ENCODE peak calls at places on chromosomes 5 and 9, in ten cellular contexts. One of them, this sample, is unnamed.
A peak's percentile ranks its signal among the peaks of the same experiment; 100 is the strongest.

GRCh38 chr9:111483419-111483861 is 743 bp downstream of the ECPAS start:
- DNase-seq in foreskin melanocyte: no peak
- DNase-seq in activated CD8-positive, alpha-beta memory T cell treated with anti-CD3 and anti-CD28 coated beads for 24 hours: no peak
- DNase-seq in T-cell: peak; percentile 44
- DNase-seq in EH: peak; percentile 51
- DNase-seq in IMR-90: no peak
- DNase-seq in endothelial cell: no peak
- DNase-seq in stimulated activated CD4-positive, alpha-beta T cell treated with anti-CD3 and anti-CD28 coated beads, Interleukin-2, amount 100 ng/mL, for 24 hours: peak; percentile 60
- DNase-seq in SW 1271: peak; percentile 45
- DNase-seq in ascending aorta: peak; percentile 67
- DNase-seq in this sample: no peak

GRCh38 chr9:107137495-107138202 is 145.4 kb upstream of the RAD23B start:
- DNase-seq in foreskin melanocyte: peak; percentile 44
- DNase-seq in activated CD8-positive, alpha-beta memory T cell treated with anti-CD3 and anti-CD28 coated beads for 24 hours: no peak
- DNase-seq in T-cell: no peak
- DNase-seq in EH: peak; percentile 49
- DNase-seq in IMR-90: peak; percentile 33
- DNase-seq in endothelial cell: peak; percentile 15
- DNase-seq in stimulated activated CD4-positive, alpha-beta T cell treated with anti-CD3 and anti-CD28 coated beads, Interleukin-2, amount 100 ng/mL, for 24 hours: no peak
- DNase-seq in SW 1271: peak; percentile 24
- DNase-seq in ascending aorta: no peak
- DNase-seq in this sample: no peak

GRCh38 chr5:143133721-143134120 is 269.8 kb downstream of the NR3C1 start:
- DNase-seq in foreskin melanocyte: no peak
- DNase-seq in activated CD8-positive, alpha-beta memory T cell treated with anti-CD3 and anti-CD28 coated beads for 24 hours: no peak
- DNase-seq in T-cell: no peak
- DNase-seq in EH: no peak
- DNase-seq in IMR-90: no peak
- DNase-seq in endothelial cell: no peak
- DNase-seq in stimulated activated CD4-positive, alpha-beta T cell treated with anti-CD3 and anti-CD28 coated beads, Interleukin-2, amount 100 ng/mL, for 24 hours: no peak
- DNase-seq in SW 1271: no peak
- DNase-seq in ascending aorta: no peak
- DNase-seq in this sample: no peak

GRCh38 chr9:133727876-133728441 is 10.2 kb downstream of the SARDH start:
- DNase-seq in foreskin melanocyte: no peak
- DNase-seq in activated CD8-positive, alpha-beta memory T cell treated with anti-CD3 and anti-CD28 coated beads for 24 hours: peak; percentile 51
- DNase-seq in T-cell: no peak
- DNase-seq in EH: no peak
- DNase-seq in IMR-90: no peak
- DNase-seq in endothelial cell: no peak
- DNase-seq in stimulated activated CD4-positive, alpha-beta T cell treated with anti-CD3 and anti-CD28 coated beads, Interleukin-2, amount 100 ng/mL, for 24 hours: no peak
- DNase-seq in SW 1271: no peak
- DNase-seq in ascending aorta: peak; percentile 53
- DNase-seq in this sample: no peak

GRCh38 chr5:98639258-98639657 is 134.2 kb upstream of the RGMB start:
- DNase-seq in foreskin melanocyte: no peak
- DNase-seq in activated CD8-positive, alpha-beta memory T cell treated with anti-CD3 and anti-CD28 coated beads for 24 hours: no peak
- DNase-seq in T-cell: no peak
- DNase-seq in EH: no peak
- DNase-seq in IMR-90: no peak
- DNase-seq in endothelial cell: no peak
- DNase-seq in stimulated activated CD4-positive, alpha-beta T cell treated with anti-CD3 and anti-CD28 coated beads, Interleukin-2, amount 100 ng/mL, for 24 hours: no peak
- DNase-seq in SW 1271: no peak
- DNase-seq in ascending aorta: no peak
- DNase-seq in this sample: no peak

GRCh38 chr9:112361602-112362001 is 18.3 kb upstream of the HSDL2 start:
- DNase-seq in foreskin melanocyte: no peak
- DNase-seq in activated CD8-positive, alpha-beta memory T cell treated with anti-CD3 and anti-CD28 coated beads for 24 hours: no peak
- DNase-seq in T-cell: peak; percentile 21
- DNase-seq in EH: peak; percentile 56
- DNase-seq in IMR-90: peak; percentile 59
- DNase-seq in endothelial cell: peak; percentile 19
- DNase-seq in stimulated activated CD4-positive, alpha-beta T cell treated with anti-CD3 and anti-CD28 coated beads, Interleukin-2, amount 100 ng/mL, for 24 hours: no peak
- DNase-seq in SW 1271: peak; percentile 69
- DNase-seq in ascending aorta: no peak
- DNase-seq in this sample: no peak

GRCh38 chr9:86176468-86176867 is 77.1 kb upstream of the GOLM1 start:
- DNase-seq in foreskin melanocyte: no peak
- DNase-seq in activated CD8-positive, alpha-beta memory T cell treated with anti-CD3 and anti-CD28 coated beads for 24 hours: no peak
- DNase-seq in T-cell: no peak
- DNase-seq in EH: peak; percentile 7
- DNase-seq in IMR-90: no peak
- DNase-seq in endothelial cell: no peak
- DNase-seq in stimulated activated CD4-positive, alpha-beta T cell treated with anti-CD3 and anti-CD28 coated beads, Interleukin-2, amount 100 ng/mL, for 24 hours: no peak
- DNase-seq in SW 1271: no peak
- DNase-seq in ascending aorta: no peak
- DNase-seq in this sample: no peak

GRCh38 chr9:7315746-7316457 is 483.7 kb downstream of the DMAC1 start:
- DNase-seq in foreskin melanocyte: peak; percentile 29
- DNase-seq in activated CD8-positive, alpha-beta memory T cell treated with anti-CD3 and anti-CD28 coated beads for 24 hours: no peak
- DNase-seq in T-cell: no peak
- DNase-seq in EH: peak; percentile 58
- DNase-seq in IMR-90: peak; percentile 72
- DNase-seq in endothelial cell: no peak
- DNase-seq in stimulated activated CD4-positive, alpha-beta T cell treated with anti-CD3 and anti-CD28 coated beads, Interleukin-2, amount 100 ng/mL, for 24 hours: no peak
- DNase-seq in SW 1271: no peak
- DNase-seq in ascending aorta: no peak
- DNase-seq in this sample: no peak

GRCh38 chr9:76634356-76635054 is 129.7 kb upstream of the PCA3 start:
- DNase-seq in foreskin melanocyte: no peak
- DNase-seq in activated CD8-positive, alpha-beta memory T cell treated with anti-CD3 and anti-CD28 coated beads for 24 hours: no peak
- DNase-seq in T-cell: no peak
- DNase-seq in EH: peak; percentile 73
- DNase-seq in IMR-90: peak; percentile 81
- DNase-seq in endothelial cell: no peak
- DNase-seq in stimulated activated CD4-positive, alpha-beta T cell treated with anti-CD3 and anti-CD28 coated beads, Interleukin-2, amount 100 ng/mL, for 24 hours: no peak
- DNase-seq in SW 1271: no peak
- DNase-seq in ascending aorta: no peak
- DNase-seq in this sample: no peak

GRCh38 chr5:56402273-56403223 is 169.4 kb upstream of the ANKRD55 start:
- DNase-seq in foreskin melanocyte: peak; percentile 85
- DNase-seq in activated CD8-positive, alpha-beta memory T cell treated with anti-CD3 and anti-CD28 coated beads for 24 hours: no peak
- DNase-seq in T-cell: no peak
- DNase-seq in EH: no peak
- DNase-seq in IMR-90: no peak
- DNase-seq in endothelial cell: no peak
- DNase-seq in stimulated activated CD4-positive, alpha-beta T cell treated with anti-CD3 and anti-CD28 coated beads, Interleukin-2, amount 100 ng/mL, for 24 hours: no peak
- DNase-seq in SW 1271: no peak
- DNase-seq in ascending aorta: no peak
- DNase-seq in this sample: no peak

GRCh38 chr5:5583023-5583765 is 160.7 kb downstream of the ICE1 start:
- DNase-seq in foreskin melanocyte: no peak
- DNase-seq in activated CD8-positive, alpha-beta memory T cell treated with anti-CD3 and anti-CD28 coated beads for 24 hours: no peak
- DNase-seq in T-cell: no peak
- DNase-seq in EH: no peak
- DNase-seq in IMR-90: no peak
- DNase-seq in endothelial cell: no peak
- DNase-seq in stimulated activated CD4-positive, alpha-beta T cell treated with anti-CD3 and anti-CD28 coated beads, Interleukin-2, amount 100 ng/mL, for 24 hours: no peak
- DNase-seq in SW 1271: no peak
- DNase-seq in ascending aorta: no peak
- DNase-seq in this sample: no peak

GRCh38 chr5:8413975-8414374 is 545.0 kb downstream of the MTRR start:
- DNase-seq in foreskin melanocyte: no peak
- DNase-seq in activated CD8-positive, alpha-beta memory T cell treated with anti-CD3 and anti-CD28 coated beads for 24 hours: no peak
- DNase-seq in T-cell: no peak
- DNase-seq in EH: no peak
- DNase-seq in IMR-90: no peak
- DNase-seq in endothelial cell: no peak
- DNase-seq in stimulated activated CD4-positive, alpha-beta T cell treated with anti-CD3 and anti-CD28 coated beads, Interleukin-2, amount 100 ng/mL, for 24 hours: no peak
- DNase-seq in SW 1271: no peak
- DNase-seq in ascending aorta: no peak
- DNase-seq in this sample: no peak

GRCh38 chr5:176887252-176887849 is 11.8 kb downstream of the HK3 start:
- DNase-seq in foreskin melanocyte: no peak
- DNase-seq in activated CD8-positive, alpha-beta memory T cell treated with anti-CD3 and anti-CD28 coated beads for 24 hours: no peak
- DNase-seq in T-cell: no peak
- DNase-seq in EH: no peak
- DNase-seq in IMR-90: no peak
- DNase-seq in endothelial cell: no peak
- DNase-seq in stimulated activated CD4-positive, alpha-beta T cell treated with anti-CD3 and anti-CD28 coated beads, Interleukin-2, amount 100 ng/mL, for 24 hours: no peak
- DNase-seq in SW 1271: no peak
- DNase-seq in ascending aorta: no peak
- DNase-seq in this sample: no peak

GRCh38 chr9:36423196-36423595 is 23.1 kb upstream of the RNF38 start:
- DNase-seq in foreskin melanocyte: peak; percentile 61
- DNase-seq in activated CD8-positive, alpha-beta memory T cell treated with anti-CD3 and anti-CD28 coated beads for 24 hours: no peak
- DNase-seq in T-cell: no peak
- DNase-seq in EH: no peak
- DNase-seq in IMR-90: no peak
- DNase-seq in endothelial cell: no peak
- DNase-seq in stimulated activated CD4-positive, alpha-beta T cell treated with anti-CD3 and anti-CD28 coated beads, Interleukin-2, amount 100 ng/mL, for 24 hours: no peak
- DNase-seq in SW 1271: no peak
- DNase-seq in ascending aorta: no peak
- DNase-seq in this sample: no peak

GRCh38 chr9:91089405-91090131 is 272.1 kb downstream of the AUH start:
- DNase-seq in foreskin melanocyte: peak; percentile 56
- DNase-seq in activated CD8-positive, alpha-beta memory T cell treated with anti-CD3 and anti-CD28 coated beads for 24 hours: no peak
- DNase-seq in T-cell: no peak
- DNase-seq in EH: peak; percentile 66
- DNase-seq in IMR-90: peak; percentile 73
- DNase-seq in endothelial cell: no peak
- DNase-seq in stimulated activated CD4-positive, alpha-beta T cell treated with anti-CD3 and anti-CD28 coated beads, Interleukin-2, amount 100 ng/mL, for 24 hours: no peak
- DNase-seq in SW 1271: no peak
- DNase-seq in ascending aorta: no peak
- DNase-seq in this sample: no peak

GRCh38 chr9:4934976-4935672 is 49.9 kb upstream of the JAK2 start:
- DNase-seq in foreskin melanocyte: no peak
- DNase-seq in activated CD8-positive, alpha-beta memory T cell treated with anti-CD3 and anti-CD28 coated beads for 24 hours: no peak
- DNase-seq in T-cell: no peak
- DNase-seq in EH: peak; percentile 44
- DNase-seq in IMR-90: no peak
- DNase-seq in endothelial cell: no peak
- DNase-seq in stimulated activated CD4-positive, alpha-beta T cell treated with anti-CD3 and anti-CD28 coated beads, Interleukin-2, amount 100 ng/mL, for 24 hours: no peak
- DNase-seq in SW 1271: no peak
- DNase-seq in ascending aorta: no peak
- DNase-seq in this sample: no peak

GRCh38 chr5:66757219-66757833 is 161.1 kb downstream of the MAST4 start:
- DNase-seq in foreskin melanocyte: no peak
- DNase-seq in activated CD8-positive, alpha-beta memory T cell treated with anti-CD3 and anti-CD28 coated beads for 24 hours: no peak
- DNase-seq in T-cell: peak; percentile 16
- DNase-seq in EH: peak; percentile 39
- DNase-seq in IMR-90: peak; percentile 44
- DNase-seq in endothelial cell: peak; percentile 26
- DNase-seq in stimulated activated CD4-positive, alpha-beta T cell treated with anti-CD3 and anti-CD28 coated beads, Interleukin-2, amount 100 ng/mL, for 24 hours: peak; percentile 34
- DNase-seq in SW 1271: peak; percentile 68
- DNase-seq in ascending aorta: no peak
- DNase-seq in this sample: no peak

GRCh38 chr5:51286046-51286445 is 97.2 kb upstream of the ISL1 start:
- DNase-seq in foreskin melanocyte: no peak
- DNase-seq in activated CD8-positive, alpha-beta memory T cell treated with anti-CD3 and anti-CD28 coated beads for 24 hours: no peak
- DNase-seq in T-cell: no peak
- DNase-seq in EH: no peak
- DNase-seq in IMR-90: no peak
- DNase-seq in endothelial cell: no peak
- DNase-seq in stimulated activated CD4-positive, alpha-beta T cell treated with anti-CD3 and anti-CD28 coated beads, Interleukin-2, amount 100 ng/mL, for 24 hours: no peak
- DNase-seq in SW 1271: no peak
- DNase-seq in ascending aorta: no peak
- DNase-seq in this sample: no peak

GRCh38 chr5:181234455-181235306 is 9.0 kb downstream of the RACK1 start:
- DNase-seq in foreskin melanocyte: no peak
- DNase-seq in activated CD8-positive, alpha-beta memory T cell treated with anti-CD3 and anti-CD28 coated beads for 24 hours: peak; percentile 76
- DNase-seq in T-cell: no peak
- DNase-seq in EH: peak; percentile 21
- DNase-seq in IMR-90: no peak
- DNase-seq in endothelial cell: no peak
- DNase-seq in stimulated activated CD4-positive, alpha-beta T cell treated with anti-CD3 and anti-CD28 coated beads, Interleukin-2, amount 100 ng/mL, for 24 hours: peak; percentile 41
- DNase-seq in SW 1271: no peak
- DNase-seq in ascending aorta: no peak
- DNase-seq in this sample: no peak

GRCh38 chr9:113895526-113895925 is 19.4 kb downstream of the ZNF618 start:
- DNase-seq in foreskin melanocyte: no peak
- DNase-seq in activated CD8-positive, alpha-beta memory T cell treated with anti-CD3 and anti-CD28 coated beads for 24 hours: no peak
- DNase-seq in T-cell: no peak
- DNase-seq in EH: peak; percentile 60
- DNase-seq in IMR-90: peak; percentile 47
- DNase-seq in endothelial cell: no peak
- DNase-seq in stimulated activated CD4-positive, alpha-beta T cell treated with anti-CD3 and anti-CD28 coated beads, Interleukin-2, amount 100 ng/mL, for 24 hours: no peak
- DNase-seq in SW 1271: no peak
- DNase-seq in ascending aorta: no peak
- DNase-seq in this sample: no peak